ENCODE peak calls at places on chromosome 7, in four cellular contexts. L, N, T and W are unnamed samples.

GRCh38 chr7:111029574-111030357 is 61.2 kb upstream of the LRRN3 start:
- DNase-seq in L (no peak), N (peak; percentile 45), T (no peak), W (no peak)

GRCh38 chr7:44213872-44214595 is 13.3 kb downstream of the YKT6 start:
- DNase-seq in L (peak; percentile 75), N (no peak), T (no peak), W (no peak)

GRCh38 chr7:139588632-139589031 is 65.1 kb downstream of the CLEC2L start:
- DNase-seq in L (no peak), N (no peak), T (no peak), W (no peak)

GRCh38 chr7:47685712-47686376 is 103.9 kb upstream of the TNS3 start:
- DNase-seq in L (no peak), N (no peak), T (no peak), W (no peak)

GRCh38 chr7:155769701-155770100 is 42.6 kb downstream of the SHH start:
- DNase-seq in L (no peak), N (no peak), T (no peak), W (no peak)

GRCh38 chr7:31113660-31114059 is 61.6 kb downstream of the ADCYAP1R1 start:
- DNase-seq in L (no peak), N (no peak), T (no peak), W (no peak)

GRCh38 chr7:42692609-42693008 is 219.3 kb downstream of the C7orf25 start:
- DNase-seq in L (no peak), N (no peak), T (no peak), W (no peak)

GRCh38 chr7:4774007-4774406 is 1.4 kb upstream of the AP5Z1 start:
- DNase-seq in L (no peak), N (no peak), T (no peak), W (no peak)

GRCh38 chr7:40805361-40805760 is 670.6 kb downstream of the SUGCT start:
- DNase-seq in L (no peak), N (no peak), T (no peak), W (no peak)

GRCh38 chr7:44976746-44977196 is 2.0 kb downstream of the MYO1G start:
- DNase-seq in L (no peak), N (no peak), T (peak; percentile 57), W (no peak)

GRCh38 chr7:8435120-8435519 is 1.7 kb downstream of the NXPH1 start:
- DNase-seq in L (no peak), N (no peak), T (peak; percentile 67), W (no peak)

GRCh38 chr7:26603631-26604030 is 260.8 kb downstream of the SKAP2 start:
- DNase-seq in L (no peak), N (no peak), T (no peak), W (no peak)

GRCh38 chr7:31327071-31327470 is 13.5 kb downstream of the NEUROD6 start:
- DNase-seq in L (no peak), N (no peak), T (no peak), W (no peak)

GRCh38 chr7:108430664-108431063 is 25.6 kb downstream of the NRCAM start:
- DNase-seq in L (no peak), N (no peak), T (no peak), W (no peak)

GRCh38 chr7:107224858-107225257 is 56.1 kb downstream of the HBP1 start:
- DNase-seq in L (no peak), N (no peak), T (no peak), W (no peak)

GRCh38 chr7:115679976-115680375 is 350.6 kb downstream of the TFEC start:
- DNase-seq in L (peak; percentile 53), N (no peak), T (no peak), W (no peak)

GRCh38 chr7:127652333-127653248 is 597 bp downstream of the SND1 start:
- DNase-seq in L (peak; percentile 49), N (no peak), T (no peak), W (no peak)

GRCh38 chr7:51757960-51758359 is 441.4 kb upstream of the COBL start:
- DNase-seq in L (no peak), N (no peak), T (no peak), W (no peak)

GRCh38 chr7:99624487-99624886 is 7.7 kb downstream of the ZSCAN25 start:
- DNase-seq in L (no peak), N (peak; percentile 86), T (no peak), W (peak; percentile 66)

GRCh38 chr7:14924398-14924797 is 21.8 kb upstream of the DGKB start:
- DNase-seq in L (peak; percentile 35), N (no peak), T (no peak), W (no peak)

GRCh38 chr7:151700621-151701185 is 176.2 kb downstream of the PRKAG2 start:
- DNase-seq in L (no peak), N (no peak), T (peak; percentile 58), W (no peak)

GRCh38 chr7:29839302-29839701 is 33.0 kb downstream of the WIPF3 start:
- DNase-seq in L (peak; percentile 25), N (no peak), T (no peak), W (no peak)

GRCh38 chr7:112782498-112782897 is 7.7 kb downstream of the TMEM168 start:
- DNase-seq in L (no peak), N (no peak), T (no peak), W (no peak)

GRCh38 chr7:64686493-64687184 is 20.7 kb downstream of the ZNF107 start:
- DNase-seq in L (peak; percentile 40), N (no peak), T (no peak), W (no peak)